ENCODE peak calls at places on chromosomes 12 and 14, in seven cellular contexts. L, V, P, A, S, J and W are unnamed samples.

GRCh38 chr12:80565276-80565675 is 121.2 kb downstream of the PTPRQ start:
- DNase-seq in V (no peak), P (peak), A (no peak), L (no peak), J (no peak), S (no peak), W (no peak)

GRCh38 chr14:47539065-47539464 is 136.3 kb downstream of the MDGA2 start:
- DNase-seq in L (no peak), V (no peak), S (peak), J (no peak), A (peak), P (peak), W (no peak)

GRCh38 chr14:90132821-90133570 is 71.2 kb downstream of the KCNK13 start:
- DNase-seq in L (no peak), J (no peak), S (no peak), P (peak), V (no peak), A (no peak), W (no peak)

GRCh38 chr14:33842299-33842698 is 108.6 kb downstream of the EGLN3 start:
- DNase-seq in P (no peak), A (peak), J (no peak), L (no peak), S (no peak), V (no peak), W (no peak)

GRCh38 chr12:131896811-131897270 is 2.4 kb downstream of the ULK1 start:
- DNase-seq in A (no peak), J (no peak), V (no peak), P (no peak), L (no peak), S (no peak), W (no peak)

GRCh38 chr12:16385779-16386646 is 38.6 kb downstream of the MGST1 start:
- DNase-seq in A (peak), J (no peak), L (no peak), P (peak), S (peak), V (peak), W (peak)

GRCh38 chr12:110983811-110984210 is 63.4 kb upstream of the MYL2 start:
- DNase-seq in A (no peak), V (no peak), S (no peak), L (no peak), J (no peak), P (no peak), W (no peak)

GRCh38 chr12:65824314-65824563 is at the start of gene HMGA2:
- DNase-seq in V (peak), J (no peak), S (peak), P (no peak), L (no peak), A (peak), W (no peak)

GRCh38 chr12:6563448-6564050 is 4.5 kb downstream of the NOP2 start:
- DNase-seq in A (peak), S (peak), L (peak), V (peak), P (peak), J (no peak), W (peak)

GRCh38 chr14:70796551-70796950 is 12.8 kb downstream of the MAP3K9 start:
- DNase-seq in S (no peak), A (no peak), J (no peak), L (no peak), V (no peak), P (no peak), W (no peak)

GRCh38 chr12:88549929-88550328 is 30.3 kb downstream of the KITLG start:
- DNase-seq in P (peak), A (no peak), L (no peak), V (no peak), J (no peak), S (no peak), W (no peak)

GRCh38 chr14:73723799-73724621 is 9.8 kb upstream of the PNMA1 start:
- DNase-seq in J (no peak), A (no peak), V (no peak), P (peak), S (no peak), L (no peak), W (peak)

GRCh38 chr14:100142073-100143040 is 17.1 kb downstream of the DEGS2 start:
- DNase-seq in J (no peak), P (peak), V (no peak), S (peak), A (no peak), L (no peak), W (no peak)

GRCh38 chr12:98296462-98297079 is 218.8 kb upstream of the TMPO start:
- DNase-seq in J (no peak), L (no peak), S (no peak), V (peak), A (no peak), P (no peak), W (peak)

GRCh38 chr12:1463073-1463905 is 131.1 kb downstream of the FBXL14 start:
- DNase-seq in V (no peak), L (no peak), S (no peak), A (no peak), J (no peak), P (peak), W (no peak)

GRCh38 chr12:119843100-119843499 is 34.0 kb downstream of the CIT start:
- DNase-seq in P (peak), A (no peak), J (no peak), V (no peak), S (no peak), L (no peak), W (no peak)

GRCh38 chr12:88763536-88764100 is 183.3 kb upstream of the KITLG start:
- DNase-seq in V (no peak), S (no peak), L (no peak), P (no peak), J (no peak), A (no peak), W (no peak)

GRCh38 chr12:117158911-117159310 is 31.4 kb downstream of the FBXO21 start:
- DNase-seq in A (no peak), P (peak), J (no peak), L (no peak), V (no peak), S (no peak), W (no peak)

GRCh38 chr12:1533205-1533601 is 61.2 kb downstream of the FBXL14 start:
- DNase-seq in V (no peak), S (no peak), A (no peak), P (no peak), J (no peak), L (no peak), W (no peak)

GRCh38 chr14:100629696-100630095 is 42.5 kb upstream of the BEGAIN start:
- DNase-seq in J (no peak), A (no peak), P (no peak), S (no peak), L (no peak), V (no peak), W (no peak)

GRCh38 chr12:57729321-57729844 is 9.2 kb downstream of the AGAP2 start:
- DNase-seq in P (no peak), S (no peak), V (no peak), A (no peak), L (no peak), J (no peak), W (no peak)

GRCh38 chr14:35155962-35156361 is 33.6 kb downstream of the PRORP start:
- DNase-seq in L (no peak), V (no peak), P (peak), J (peak), A (no peak), S (no peak), W (peak)

GRCh38 chr12:96846313-96846712 is 60.7 kb upstream of the NEDD1 start:
- DNase-seq in P (no peak), L (no peak), V (no peak), A (no peak), J (no peak), S (no peak), W (no peak)

GRCh38 chr14:69242311-69243224 is 17.4 kb upstream of the GALNT16 start:
- DNase-seq in P (peak), J (peak), S (peak), L (peak), V (peak), A (peak), W (peak)

GRCh38 chr12:52279683-52280318 is 5.4 kb downstream of the KRT86 start:
- DNase-seq in A (no peak), V (no peak), S (no peak), P (peak), L (no peak), J (no peak), W (no peak)

GRCh38 chr12:54419088-54419887 is at the start of gene ITGA5:
- DNase-seq in L (peak), P (peak), J (no peak), S (peak), V (peak), A (no peak), W (peak)

GRCh38 chr14:99946652-99947489 is 118.4 kb upstream of the EVL start:
- DNase-seq in P (peak), L (peak), J (peak), A (peak), V (peak), S (peak), W (peak)

GRCh38 chr14:72883963-72884362 is 9.9 kb downstream of the DPF3 start:
- DNase-seq in P (no peak), J (peak), S (no peak), A (no peak), V (no peak), L (peak), W (no peak)